ENCODE peak calls at places on chromosomes 4 and X, in eight cellular contexts. U is pancreas, I is WERI-Rb-1, B is fibroblast of the aortic adventitia, R is choroid plexus epithelial cell, D is PC-9, F is esophagus squamous epithelium, P is A673. H is an unnamed sample.

GRCh38 chr4:117575850-117576249 is 458.4 kb upstream of the NDST3 start:
- DNase-seq in U (no peak), I (no peak), B (no peak), R (no peak), D (no peak), F (no peak), P (no peak), H (no peak)

GRCh38 chr4:173511787-173512361 is 18.2 kb downstream of the HAND2 start:
- DNase-seq in U (no peak), I (no peak), B (no peak), R (no peak), D (no peak), F (no peak), P (no peak), H (no peak)

GRCh38 chr4:55124337-55125076 is 888 bp downstream of the KDR start:
- DNase-seq in U (no peak), I (no peak), B (peak; percentile 46), R (peak; percentile 36), D (no peak), F (no peak), P (no peak), H (no peak)

GRCh38 chr4:26161030-26161824 is 159.6 kb upstream of the RBPJ start:
- DNase-seq in U (no peak), I (peak; percentile 64), B (no peak), R (no peak), D (no peak), F (no peak), P (no peak), H (peak; percentile 40)

GRCh38 chr4:56981795-56982201 is 3.1 kb downstream of the POLR2B start:
- DNase-seq in U (no peak), I (no peak), B (peak; percentile 81), R (peak; percentile 72), D (no peak), F (no peak), P (no peak), H (no peak)

GRCh38 chr4:33063238-33063637 is 2343.1 kb downstream of the PCDH7 start:
- DNase-seq in U (no peak), I (no peak), B (peak; percentile 81), R (peak; percentile 73), D (no peak), F (no peak), P (no peak), H (no peak)

GRCh38 chrX:30196322-30196721 is 19.0 kb upstream of the MAGEB2 start:
- DNase-seq in U (no peak), I (no peak), B (peak; percentile 1), R (peak; percentile 33), D (no peak), F (no peak), P (peak; percentile 61), H (peak; percentile 11)

GRCh38 chr4:74376888-74377483 is 12.0 kb downstream of the EREG start:
- DNase-seq in U (no peak), I (no peak), B (peak; percentile 83), R (peak; percentile 92), D (no peak), F (no peak), P (peak; percentile 40), H (peak; percentile 41)

GRCh38 chr4:122617597-122618593 is 3.0 kb downstream of the IL21 start:
- DNase-seq in U (no peak), I (no peak), B (peak; percentile 9), R (peak; percentile 41), D (no peak), F (no peak), P (no peak), H (no peak)

GRCh38 chr4:84966382-84967291 is at the start of gene WDFY3:
- DNase-seq in U (peak; percentile 78), I (peak; percentile 90), B (peak; percentile 89), R (peak; percentile 94), D (peak; percentile 65), F (peak; percentile 33), P (peak; percentile 89), H (peak; percentile 63)

GRCh38 chrX:73581002-73581628 is 18.1 kb downstream of the CHIC1 start:
- DNase-seq in U (no peak), I (no peak), B (no peak), R (peak; percentile 10), D (no peak), F (no peak), P (no peak), H (no peak)

GRCh38 chrX:111483140-111483539 is 28.3 kb upstream of the SERTM2 start:
- DNase-seq in U (no peak), I (no peak), B (no peak), R (no peak), D (no peak), F (no peak), P (no peak), H (no peak)

GRCh38 chrX:134764202-134764785 is 106.0 kb upstream of the PLAC1 start:
- DNase-seq in U (no peak), I (no peak), B (peak; percentile 12), R (peak; percentile 60), D (no peak), F (no peak), P (peak; percentile 80), H (peak; percentile 49)

GRCh38 chr4:168796362-168797106 is 213.5 kb downstream of the CBR4 start:
- DNase-seq in U (no peak), I (no peak), B (peak; percentile 80), R (peak; percentile 91), D (peak; percentile 66), F (no peak), P (no peak), H (no peak)

GRCh38 chr4:123699823-123700822 is 303.5 kb downstream of the SPRY1 start:
- DNase-seq in U (no peak), I (no peak), B (peak; percentile 97), R (peak; percentile 95), D (no peak), F (no peak), P (peak; percentile 25), H (no peak)

GRCh38 chrX:153925739-153926593 is at the start of gene ARHGAP4:
- DNase-seq in U (no peak), I (no peak), B (no peak), R (no peak), D (peak; percentile 40), F (no peak), P (no peak), H (peak; percentile 67)

GRCh38 chrX:153927686-153927935 is 1.5 kb upstream of the ARHGAP4 start:
- DNase-seq in U (no peak), I (no peak), B (no peak), R (no peak), D (no peak), F (no peak), P (no peak), H (no peak)

GRCh38 chrX:153926863-153927685 is 1.0 kb upstream of the ARHGAP4 start:
- DNase-seq in U (peak; percentile 28), I (peak; percentile 55), B (peak; percentile 16), R (peak; percentile 18), D (peak; percentile 41), F (peak; percentile 31), P (peak; percentile 86), H (peak; percentile 91)

GRCh38 chrX:153925387-153925738 is 701 bp downstream of the ARHGAP4 start:
- DNase-seq in U (no peak), I (no peak), B (no peak), R (no peak), D (no peak), F (no peak), P (no peak), H (peak; percentile 81)

GRCh38 chrX:153926594-153926862 is 464 bp upstream of the ARHGAP4 start:
- DNase-seq in U (no peak), I (no peak), B (no peak), R (no peak), D (no peak), F (no peak), P (no peak), H (no peak)
- H3K4me3 ChIP-seq in U (peak overlapping the region; percentile 63), I (no peak overlapping the region), B (no peak overlapping the region), R (no peak overlapping the region), D (peak overlapping the region; percentile 86), F (peak overlapping the region; percentile 58), P (peak overlapping the region; percentile 58), H (peak overlapping the region; percentile 80)

GRCh38 chrX:136170109-136170800 is 22.9 kb downstream of the FHL1 start:
- DNase-seq in U (no peak), I (no peak), B (peak; percentile 68), R (peak; percentile 63), D (no peak), F (no peak), P (no peak), H (no peak)
- TF ChIP-seq CTCF in U (no peak), I (no peak), B (peak; percentile 54), R (peak; percentile 53), D (no peak), F (no peak), P (peak; percentile 18), H (no peak)

GRCh38 chrX:989959-990510 is 222.4 kb downstream of the CRLF2 start:
- DNase-seq in U (peak; percentile 50), I (peak; percentile 10), B (peak; percentile 68), R (peak; percentile 94), D (no peak), F (peak; percentile 77), P (peak; percentile 11), H (peak; percentile 98)
- H3K4me3 ChIP-seq in U (peak overlapping the region; percentile 41), I (no peak overlapping the region), B (no peak overlapping the region), R (peak overlapping the region; percentile 34), D (no peak overlapping the region), F (no peak overlapping the region), P (no peak overlapping the region), H (peak overlapping the region; percentile 57)

GRCh38 chr4:121273191-121273590 is 107.6 kb downstream of the QRFPR start:
- DNase-seq in U (no peak), I (no peak), B (no peak), R (no peak), D (no peak), F (no peak), P (no peak), H (no peak)

GRCh38 chr4:121278811-121279368 is 101.9 kb downstream of the QRFPR start:
- DNase-seq in U (no peak), I (no peak), B (peak; percentile 55), R (peak; percentile 83), D (no peak), F (no peak), P (no peak), H (peak; percentile 81)

GRCh38 chr4:121272526-121272925 is 108.3 kb downstream of the QRFPR start:
- DNase-seq in U (no peak), I (no peak), B (peak; percentile 44), R (peak; percentile 84), D (peak; percentile 20), F (no peak), P (peak; percentile 8), H (peak; percentile 69)

GRCh38 chr4:121283319-121283718 is 97.5 kb downstream of the QRFPR start:
- DNase-seq in U (no peak), I (no peak), B (no peak), R (no peak), D (no peak), F (no peak), P (no peak), H (no peak)

DNA sequence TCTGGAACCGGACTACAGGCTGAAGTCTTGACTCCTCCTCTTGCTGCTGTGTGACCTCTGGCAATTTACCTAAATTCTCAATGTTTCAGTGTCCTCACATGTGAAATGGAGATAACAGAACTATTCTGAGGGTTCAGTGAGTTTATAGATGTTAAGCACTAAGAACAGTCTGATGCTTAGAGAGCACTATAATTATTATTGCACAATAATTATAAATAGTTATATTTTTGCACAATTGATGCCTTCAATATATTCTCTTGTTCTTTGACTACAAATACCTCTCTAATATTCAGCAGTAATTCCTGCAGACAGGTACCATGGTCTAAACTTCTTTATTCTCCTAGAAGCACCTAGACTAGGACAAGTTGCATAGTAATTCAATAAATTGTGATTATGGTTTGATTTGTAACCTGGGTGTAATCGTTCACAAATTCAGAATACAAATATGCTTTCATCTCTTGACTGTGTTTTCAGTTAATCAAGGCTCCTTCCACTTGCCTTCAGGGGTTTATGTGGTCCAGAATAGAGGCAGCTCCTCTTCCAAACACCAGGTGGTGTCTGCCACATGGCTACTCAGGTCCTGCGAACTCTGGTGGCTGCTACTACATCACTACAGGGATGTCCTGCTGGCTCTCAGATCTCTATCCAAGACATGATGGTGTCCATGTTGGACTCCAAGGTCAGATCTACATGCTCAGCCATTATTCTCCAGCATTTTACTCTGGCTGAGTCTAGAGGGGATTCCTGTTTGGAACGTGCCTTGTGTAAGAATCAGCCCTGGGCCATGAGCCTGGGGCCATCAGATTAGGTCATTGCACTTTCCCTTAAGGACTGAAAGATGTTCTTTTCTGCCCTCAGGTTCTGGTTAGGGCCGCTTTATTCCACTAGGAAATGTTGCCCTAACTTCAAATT is 103.4 kb downstream of the QRFPR start:
- DNase-seq in U (no peak), I (peak; percentile 58), B (no peak), R (no peak), D (no peak), F (no peak), P (peak; percentile 41), H (peak; percentile 76)
- TF ChIP-seq CTCF in U (no peak), I (peak; percentile 84), B (no peak), R (peak; percentile 47), D (peak; percentile 47), F (peak; percentile 35), P (peak; percentile 65), H (peak; percentile 66)

H was measured in GM12865.